ENCODE peak calls at places on chromosomes 16 and 17, in seven cellular contexts. M is upper lobe of right lung; S is heart left ventricle; Z is endodermal cell; D is CD8-positive, alpha-beta T cell; O is testis; H is right atrium auricular region. K is an unnamed sample. For H3K27me3, the result is how much of the 10 kb centered on the place peaks cover.

GRCh38 chr17:81991684-81992513 is 14.5 kb downstream of the ASPSCR1 start:
- DNase-seq in M (peak), S (peak), Z (peak), D (no peak), O (no peak), H (peak), K (peak)

GRCh38 chr17:39555368-39555767 is 52.4 kb downstream of the NEUROD2 start:
- DNase-seq in M (no peak), S (no peak), Z (no peak), D (no peak), O (no peak), H (no peak), K (no peak)

GRCh38 chr16:2712063-2712441 is 8.0 kb downstream of the PRSS27 start:
- DNase-seq in M (no peak), S (no peak), Z (no peak), D (no peak), O (no peak), H (no peak), K (no peak)

GRCh38 chr16:47848481-47849109 is 307.2 kb downstream of the ABCC12 start:
- DNase-seq in M (no peak), S (no peak), Z (no peak), D (no peak), O (no peak), H (no peak), K (peak)

GRCh38 chr16:83004868-83005652 is 378.3 kb downstream of the CDH13 start:
- DNase-seq in M (no peak), S (no peak), Z (peak), D (no peak), O (no peak), H (no peak), K (no peak)

GRCh38 chr16:88558457-88559442 is 11.5 kb upstream of the ZC3H18 start:
- DNase-seq in M (no peak), S (peak), Z (peak), D (no peak), O (peak), H (peak), K (peak)

GRCh38 chr17:27038676-27039075 is 255.2 kb upstream of the WSB1 start:
- DNase-seq in M (no peak), S (no peak), Z (peak), D (no peak), O (peak), H (no peak), K (no peak)

GRCh38 chr17:39791296-39791992 is 53.7 kb downstream of the GRB7 start:
- DNase-seq in M (no peak), S (no peak), Z (no peak), D (peak), O (no peak), H (no peak), K (no peak)

GRCh38 chr17:2043785-2044184 is 2.0 kb downstream of the OVCA2 start:
- DNase-seq in M (no peak), S (no peak), Z (no peak), D (no peak), O (no peak), H (no peak), K (no peak)

GRCh38 chr16:64782484-64782883 is 339.4 kb downstream of the CDH11 start:
- DNase-seq in M (no peak), S (no peak), Z (no peak), D (no peak), O (no peak), H (no peak), K (no peak)

GRCh38 chr16:1961651-1962067 is 2.3 kb downstream of the NDUFB10 start:
- DNase-seq in M (no peak), S (no peak), Z (peak), D (no peak), O (no peak), H (no peak), K (no peak)

GRCh38 chr17:18190629-18191028 is 7.0 kb downstream of the ALKBH5 start:
- DNase-seq in M (no peak), S (no peak), Z (no peak), D (no peak), O (no peak), H (no peak), K (no peak)

GRCh38 chr17:67116045-67116575 is 71.8 kb downstream of the CACNG1 start:
- DNase-seq in M (no peak), S (no peak), Z (no peak), D (no peak), O (no peak), H (no peak), K (no peak)

GRCh38 chr16:20383106-20384029 is 21.2 kb downstream of the PDILT start:
- DNase-seq in M (no peak), S (no peak), Z (peak), D (peak), O (peak), H (peak), K (peak)

GRCh38 chr16:88825146-88825545 is 13.4 kb upstream of the APRT start:
- DNase-seq in M (no peak), S (no peak), Z (no peak), D (no peak), O (no peak), H (no peak), K (no peak)

GRCh38 chr17:82804442-82805191 is 35.2 kb downstream of the ZNF750 start:
- DNase-seq in M (no peak), S (peak), Z (no peak), D (no peak), O (peak), H (peak), K (no peak)

GRCh38 chr16:84299734-84300440 is 5.2 kb downstream of the WFDC1 start:
- DNase-seq in M (no peak), S (no peak), Z (peak), D (no peak), O (peak), H (no peak), K (no peak)

GRCh38 chr17:49567871-49568694 is 7.6 kb upstream of the NXPH3 start:
- DNase-seq in M (peak), S (peak), Z (peak), D (peak), O (peak), H (peak), K (peak)

GRCh38 chr16:26709175-26709574 is 357.6 kb upstream of the C16orf82 start:
- DNase-seq in M (no peak), S (no peak), Z (peak), D (no peak), O (peak), H (peak), K (no peak)

GRCh38 chr17:21218101-21218500 is 4.1 kb upstream of the TMEM11 start:
- DNase-seq in M (no peak), S (no peak), Z (peak), D (no peak), O (no peak), H (no peak), K (peak)

GRCh38 chr17:63772801-63773271 is 561 bp downstream of the CCDC47 start:
- DNase-seq in M (no peak), S (no peak), Z (no peak), D (no peak), O (peak), H (no peak), K (no peak)

GRCh38 chr17:15257316-15257925 is 7.7 kb downstream of the PMP22 start:
- DNase-seq in M (peak), S (peak), Z (peak), D (peak), O (peak), H (peak), K (peak)

GRCh38 chr17:76492250-76492988 is 8.8 kb downstream of the RHBDF2 start:
- DNase-seq in M (no peak), S (no peak), Z (no peak), D (peak), O (no peak), H (no peak), K (no peak)

GRCh38 chr16:3152022-3152272 is 17.1 kb downstream of the ZNF213 start:
- DNase-seq in M (no peak), S (no peak), Z (peak), D (peak), O (no peak), H (no peak), K (no peak)

GRCh38 chr17:61414141-61414935 is 14.7 kb downstream of the TBX2 start:
- DNase-seq in M (peak), S (no peak), Z (peak), D (no peak), O (peak), H (peak), K (no peak)

GRCh38 chr16:84836234-84836647 is 16.5 kb downstream of the CRISPLD2 start:
- DNase-seq in M (no peak), S (peak), Z (peak), D (no peak), O (peak), H (peak), K (peak)

GRCh38 chr16:56115817-56116576 is 75.3 kb upstream of the GNAO1 start:
- DNase-seq in M (no peak), S (no peak), Z (no peak), D (no peak), O (no peak), H (no peak), K (no peak)

GRCh38 chr16:4113358-4114256 is 2.6 kb downstream of the ADCY9 start:
- DNase-seq in M (no peak), S (peak), Z (no peak), D (no peak), O (no peak), H (no peak), K (no peak)

GRCh38 chr16:25235991-25236390 is 19.2 kb downstream of the AQP8 start:
- DNase-seq in M (no peak), S (no peak), Z (no peak), D (no peak), O (no peak), H (no peak), K (no peak)

GRCh38 chr16:68478526-68479249 is 30.4 kb upstream of the SMPD3 start:
- DNase-seq in M (no peak), S (no peak), Z (no peak), D (no peak), O (no peak), H (no peak), K (no peak)

GRCh38 chr17:13751485-13751793 is 149.7 kb upstream of the HS3ST3A1 start:
- DNase-seq in M (no peak), S (no peak), Z (no peak), D (no peak), O (no peak), H (no peak), K (no peak)

GRCh38 chr17:19533718-19534561 is at the start of gene SLC47A1:
- DNase-seq in M (peak), S (peak), Z (peak), D (peak), O (peak), H (no peak), K (no peak)

GRCh38 chr16:24497405-24497804 is 42.0 kb upstream of the RBBP6 start:
- DNase-seq in M (no peak), S (no peak), Z (peak), D (no peak), O (no peak), H (no peak), K (no peak)

GRCh38 chr17:37643829-37644228 is 583 bp upstream of the DDX52 start:
- DNase-seq in M (no peak), S (no peak), Z (no peak), D (no peak), O (no peak), H (no peak), K (no peak)

GRCh38 chr17:7080445-7081041 is 492 bp upstream of the CLEC10A start:
- DNase-seq in M (no peak), S (peak), Z (no peak), D (no peak), O (peak), H (peak), K (no peak)

GRCh38 chr16:24430937-24431760 is 108.2 kb upstream of the RBBP6 start:
- DNase-seq in M (no peak), S (no peak), Z (no peak), D (no peak), O (no peak), H (no peak), K (no peak)

GRCh38 chr16:88897696-88898425 is 31.4 kb upstream of the PABPN1L start:
- DNase-seq in M (no peak), S (no peak), Z (no peak), D (no peak), O (no peak), H (no peak), K (no peak)

GRCh38 chr17:66691644-66692500 is 143.0 kb upstream of the CACNG5 start:
- DNase-seq in M (no peak), S (no peak), Z (peak), D (no peak), O (peak), H (no peak), K (peak)

GRCh38 chr16:4410335-4411075 is 5.9 kb downstream of the CORO7 start:
- DNase-seq in M (no peak), S (no peak), Z (no peak), D (no peak), O (peak), H (no peak), K (peak)

GRCh38 chr16:53849994-53850393 is 146.0 kb downstream of the FTO start:
- DNase-seq in M (no peak), S (no peak), Z (no peak), D (no peak), O (no peak), H (no peak), K (no peak)

GRCh38 chr16:53848277-53848942 is 144.5 kb downstream of the FTO start:
- DNase-seq in M (no peak), S (no peak), Z (no peak), D (no peak), O (no peak), H (no peak), K (no peak)

GRCh38 chr16:53852678-53853077 is 148.7 kb downstream of the FTO start:
- DNase-seq in M (no peak), S (no peak), Z (no peak), D (no peak), O (no peak), H (no peak), K (no peak)

GRCh38 chr16:53848950-53849349 is 145.0 kb downstream of the FTO start:
- DNase-seq in M (no peak), S (no peak), Z (no peak), D (no peak), O (no peak), H (no peak), K (no peak)

GRCh38 chr16:53849585-53849984 is 145.6 kb downstream of the FTO start:
- DNase-seq in M (no peak), S (no peak), Z (no peak), D (no peak), O (no peak), H (no peak), K (no peak)
- H3K27ac ChIP-seq in M (no peak), S (no peak), Z (no peak), D (no peak), O (no peak), H (no peak), K (no peak)

DNA sequence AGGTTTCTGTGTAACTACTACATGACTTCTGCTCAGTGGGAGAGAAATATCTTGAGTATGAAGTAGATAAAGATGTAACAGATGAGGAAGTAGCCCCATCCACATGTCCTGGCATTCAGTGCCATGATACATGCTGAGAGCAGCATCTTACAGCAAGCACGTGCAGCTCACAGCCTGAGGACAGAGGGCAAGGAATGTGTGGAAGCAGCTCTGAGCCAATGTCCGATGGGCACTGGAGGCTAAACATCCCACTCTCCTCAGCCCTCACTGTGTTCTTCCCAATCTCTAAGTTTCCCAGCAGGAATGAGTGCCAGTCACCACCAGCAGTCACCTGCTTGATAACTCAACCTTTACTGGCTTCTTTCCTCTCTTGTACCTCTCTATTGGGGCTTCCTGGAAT is 40.4 kb downstream of the CFDP1 start:
- DNase-seq in M (no peak), S (no peak), Z (no peak), D (no peak), O (no peak), H (no peak), K (no peak)
- TF ChIP-seq CTCF in M (no peak), S (no peak), Z (no peak), D (no peak), O (no peak), H (no peak), K (no peak)

GRCh38 chr17:16440814-16441629 is 25.7 kb downstream of the TRPV2 start:
- DNase-seq in M (no peak), S (no peak), Z (no peak), D (no peak), O (no peak), H (no peak), K (no peak)
- H3K27me3 ChIP-seq in M (under half), S (under half), Z (under half), D (under half), O (under half), H (under half), K (under half)

GRCh38 chr16:11794991-11795886 is 1.8 kb downstream of the ZC3H7A start:
- DNase-seq in M (peak), S (no peak), Z (no peak), D (no peak), O (no peak), H (no peak), K (no peak)
- H3K27ac ChIP-seq in M (peak), S (peak), Z (no peak), D (no peak), O (peak), H (peak), K (peak)

DNA sequence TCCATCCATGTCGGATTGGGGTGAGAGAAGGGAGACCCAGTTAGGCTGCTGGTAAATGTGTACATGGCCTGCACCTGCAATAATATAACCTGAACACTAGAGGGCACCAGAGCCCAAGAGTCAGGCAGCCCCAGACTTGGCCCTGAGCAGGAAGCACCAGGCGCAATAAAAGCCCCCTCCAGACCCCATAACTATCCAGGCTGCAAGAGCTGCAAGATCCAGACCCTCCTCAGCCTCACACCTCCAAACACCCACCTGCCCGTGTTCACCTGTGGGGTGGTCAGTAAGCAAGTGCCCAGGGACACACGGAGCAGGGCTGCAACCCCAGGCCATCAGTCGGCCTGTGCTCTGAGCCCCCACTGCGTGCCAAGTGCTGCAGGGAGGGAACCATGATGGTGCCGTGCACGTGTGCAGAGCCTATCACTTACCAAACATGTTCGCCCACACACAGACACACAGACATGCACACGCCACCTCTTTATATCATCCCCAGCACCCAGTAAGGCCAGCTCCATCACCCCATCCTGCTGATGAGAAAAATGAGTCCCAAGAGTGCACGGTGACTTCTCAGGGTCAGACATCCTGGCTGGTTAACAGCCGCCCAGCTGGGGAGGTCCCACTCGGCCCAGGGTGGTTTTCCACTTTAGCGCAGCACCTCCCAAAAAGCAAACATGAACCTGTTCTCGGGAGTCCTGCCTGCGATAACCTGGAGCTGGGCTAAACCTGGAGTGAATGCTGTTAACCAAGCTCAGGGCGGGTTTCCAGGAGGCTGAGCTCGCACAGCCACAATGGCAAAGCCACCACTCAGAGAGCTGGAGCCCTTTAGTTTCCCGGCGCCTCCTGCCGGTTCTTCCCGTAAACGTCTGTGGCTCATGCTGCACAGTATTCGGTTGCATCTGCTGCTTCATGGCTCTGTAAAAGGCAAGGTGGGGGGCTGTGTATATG is 439.8 kb downstream of the SOX9 start:
- DNase-seq in M (peak), S (no peak), Z (peak), D (peak), O (peak), H (no peak), K (peak)
- TF ChIP-seq CTCF in M (peak), S (peak), Z (peak), D (peak), O (peak), H (peak), K (peak)

DNA sequence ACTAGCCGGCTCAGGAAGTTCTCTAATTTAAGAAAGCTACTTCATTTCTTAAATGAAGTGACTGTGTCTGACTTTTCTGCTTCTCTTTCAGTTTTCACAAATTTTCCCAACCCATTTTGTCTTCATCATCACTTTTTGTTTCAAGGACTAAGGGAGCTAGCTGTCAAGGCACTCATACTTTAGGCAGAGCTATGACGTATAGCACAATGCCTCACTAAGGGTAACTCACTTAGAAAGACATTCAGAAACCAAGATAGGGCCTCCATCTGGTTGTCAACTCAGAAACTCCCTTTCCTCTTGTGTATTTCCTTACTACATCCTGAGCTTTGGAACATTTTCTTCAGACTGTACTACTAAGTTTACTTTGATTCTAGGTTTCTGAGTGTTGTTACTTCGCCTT is 397.9 kb downstream of the TOX3 start:
- DNase-seq in M (no peak), S (no peak), Z (no peak), D (no peak), O (no peak), H (no peak), K (no peak)
- H3K27me3 ChIP-seq in M (under half), S (under half), Z (under half), D (under half), O (under half), H (under half), K (under half)

DNA sequence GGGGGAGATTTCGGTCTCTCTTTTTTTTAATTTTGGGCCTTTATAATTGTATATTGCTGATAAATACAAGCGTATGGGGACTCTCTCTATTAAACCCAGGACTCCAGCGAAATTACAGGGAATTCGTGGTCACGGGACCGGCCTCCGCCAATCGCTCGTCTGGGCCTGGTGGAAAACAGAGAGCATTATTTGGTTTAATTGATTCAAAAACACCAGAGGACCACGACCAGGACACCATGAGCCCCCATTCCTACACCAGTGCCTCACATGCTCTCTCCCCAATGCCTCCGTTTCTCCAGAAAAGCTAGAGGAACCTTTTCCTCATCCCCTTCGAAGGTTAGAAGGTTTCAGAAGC is at the start of gene HOXB2:
- DNase-seq in M (no peak), S (peak), Z (peak), D (no peak), O (no peak), H (no peak), K (no peak)
- H3K27ac ChIP-seq in M (peak), S (peak), Z (peak), D (peak), O (peak), H (peak), K (no peak)